ENCODE peak calls at places on chromosome 20, in four cellular contexts. F is HCT116, V is substantia nigra, B is AG04450. M is an unnamed sample.

GRCh38 chr20:64078934-64079272 is 415 bp downstream of the RGS19 start:
- DNase-seq in F (no peak), B (no peak), V (no peak), M (no peak)

GRCh38 chr20:52294106-52294628 is 102.6 kb upstream of the ZFP64 start:
- DNase-seq in V (no peak), F (no peak), B (no peak), M (no peak)

GRCh38 chr20:6169251-6169650 is 46.4 kb upstream of the FERMT1 start:
- DNase-seq in F (no peak), B (no peak), V (no peak), M (no peak)

GRCh38 chr20:2084703-2085102 is 16.9 kb upstream of the STK35 start:
- DNase-seq in F (no peak), V (no peak), B (no peak), M (no peak)

GRCh38 chr20:1119128-1119505 is 715 bp downstream of the PSMF1 start:
- DNase-seq in V (no peak), B (no peak), F (no peak), M (no peak)

GRCh38 chr20:64098471-64099013 is 8.8 kb downstream of the NPBWR2 start:
- DNase-seq in F (no peak), B (no peak), V (no peak), M (no peak)

GRCh38 chr20:25286917-25287316 is 39.0 kb downstream of the PYGB start:
- DNase-seq in B (no peak), V (no peak), F (no peak), M (no peak)

GRCh38 chr20:50762045-50762422 is 30.7 kb downstream of the PARD6B start:
- DNase-seq in V (no peak), B (no peak), F (no peak), M (no peak)

GRCh38 chr20:20755674-20756319 is 43.4 kb upstream of the RALGAPA2 start:
- DNase-seq in F (no peak), B (no peak), V (no peak), M (no peak)

GRCh38 chr20:4797275-4797674 is 75.6 kb downstream of the PRND start:
- DNase-seq in F (no peak), B (no peak), V (no peak), M (no peak)

GRCh38 chr20:59104848-59105247 is 58.8 kb upstream of the ZNF831 start:
- DNase-seq in B (no peak), F (no peak), V (no peak), M (no peak)

GRCh38 chr20:745683-746301 is 22.5 kb downstream of the SLC52A3 start:
- DNase-seq in B (no peak), F (no peak), V (no peak), M (no peak)

GRCh38 chr20:60026010-60026409 is 67.8 kb downstream of the CDH26 start:
- DNase-seq in F (no peak), V (no peak), B (no peak), M (no peak)

GRCh38 chr20:46557231-46557956 is 6.9 kb upstream of the OCSTAMP start:
- DNase-seq in B (no peak), F (no peak), V (no peak), M (no peak)

GRCh38 chr20:63980317-63980805 is 571 bp upstream of the PRPF6 start:
- DNase-seq in V (no peak), F (no peak), B (no peak), M (peak; percentile 69)

GRCh38 chr20:10646886-10647420 is 26.8 kb downstream of the JAG1 start:
- DNase-seq in B (no peak), V (no peak), F (no peak), M (no peak)

GRCh38 chr20:49508435-49509199 is 26.1 kb upstream of the KCNB1 start:
- DNase-seq in B (no peak), V (no peak), F (peak; percentile 28), M (no peak)

GRCh38 chr20:53805895-53806384 is 212.3 kb upstream of the ZNF217 start:
- DNase-seq in V (no peak), B (no peak), F (no peak), M (no peak)

GRCh38 chr20:13525225-13525940 is 113.3 kb downstream of the TASP1 start:
- DNase-seq in B (peak; percentile 85), V (no peak), F (no peak), M (no peak)

GRCh38 chr20:34479627-34480026 is 36.6 kb upstream of the DYNLRB1 start:
- DNase-seq in V (no peak), F (no peak), B (no peak), M (no peak)

GRCh38 chr20:32681175-32682084 is 7.7 kb upstream of the C20orf203 start:
- DNase-seq in B (no peak), F (no peak), V (no peak), M (peak; percentile 50)

GRCh38 chr20:33697129-33697528 is 10.9 kb upstream of the E2F1 start:
- DNase-seq in F (no peak), B (no peak), V (no peak), M (peak; percentile 8)

GRCh38 chr20:51526105-51526470 is 16.4 kb downstream of the NFATC2 start:
- DNase-seq in F (no peak), B (no peak), V (no peak), M (no peak)

GRCh38 chr20:38962898-38963484 is 847 bp downstream of the DHX35 start:
- DNase-seq in F (no peak), B (no peak), V (no peak), M (no peak)

GRCh38 chr20:528923-529594 is 14.5 kb downstream of the CSNK2A1 start:
- DNase-seq in V (no peak), B (peak; percentile 51), F (peak; percentile 73), M (no peak)

GRCh38 chr20:50513169-50514034 is 3.2 kb downstream of the PTPN1 start:
- DNase-seq in V (no peak), F (no peak), B (no peak), M (no peak)

GRCh38 chr20:14883324-14883723 is 545.9 kb upstream of the FLRT3 start:
- DNase-seq in F (no peak), V (no peak), B (no peak), M (no peak)

GRCh38 chr20:60214901-60215522 is 256.8 kb downstream of the CDH26 start:
- DNase-seq in B (no peak), F (no peak), V (no peak), M (no peak)

GRCh38 chr20:59940956-59941294 is 736 bp downstream of the FAM217B start:
- DNase-seq in F (no peak), V (no peak), B (no peak), M (no peak)

GRCh38 chr20:11401988-11402387 is 515.7 kb upstream of the BTBD3 start:
- DNase-seq in V (no peak), F (no peak), B (no peak), M (no peak)

GRCh38 chr20:59456342-59457132 is 147.8 kb upstream of the PHACTR3 start:
- DNase-seq in B (no peak), V (no peak), F (no peak), M (no peak)

GRCh38 chr20:51386586-51386985 is 155.9 kb downstream of the NFATC2 start:
- DNase-seq in B (no peak), F (no peak), V (no peak), M (no peak)

GRCh38 chr20:57291003-57291402 is 24.6 kb upstream of the BMP7 start:
- DNase-seq in F (no peak), B (no peak), V (no peak), M (no peak)

DNA sequence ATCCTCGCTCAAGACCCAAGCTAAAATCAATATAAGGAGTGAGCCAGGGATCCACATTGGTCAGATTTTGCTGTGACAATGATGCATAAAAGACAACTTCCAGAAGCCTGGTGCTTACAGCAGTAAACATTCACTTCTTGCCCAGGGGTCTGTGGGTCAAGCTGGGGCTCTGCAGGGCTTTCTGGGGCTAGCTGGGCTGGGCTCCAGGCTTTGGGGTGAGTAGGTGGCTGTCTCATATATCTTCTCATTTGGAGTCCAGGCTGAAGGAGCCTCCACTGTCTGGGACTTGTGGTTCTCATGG is 25.8 kb upstream of the TOP1 start:
- DNase-seq in F (no peak), B (no peak), V (no peak), M (no peak)
- H3K27ac ChIP-seq in F (peak overlapping the region; percentile 100), B (peak overlapping the region; percentile 100), V (no peak overlapping the region), M (no peak overlapping the region)

DNA sequence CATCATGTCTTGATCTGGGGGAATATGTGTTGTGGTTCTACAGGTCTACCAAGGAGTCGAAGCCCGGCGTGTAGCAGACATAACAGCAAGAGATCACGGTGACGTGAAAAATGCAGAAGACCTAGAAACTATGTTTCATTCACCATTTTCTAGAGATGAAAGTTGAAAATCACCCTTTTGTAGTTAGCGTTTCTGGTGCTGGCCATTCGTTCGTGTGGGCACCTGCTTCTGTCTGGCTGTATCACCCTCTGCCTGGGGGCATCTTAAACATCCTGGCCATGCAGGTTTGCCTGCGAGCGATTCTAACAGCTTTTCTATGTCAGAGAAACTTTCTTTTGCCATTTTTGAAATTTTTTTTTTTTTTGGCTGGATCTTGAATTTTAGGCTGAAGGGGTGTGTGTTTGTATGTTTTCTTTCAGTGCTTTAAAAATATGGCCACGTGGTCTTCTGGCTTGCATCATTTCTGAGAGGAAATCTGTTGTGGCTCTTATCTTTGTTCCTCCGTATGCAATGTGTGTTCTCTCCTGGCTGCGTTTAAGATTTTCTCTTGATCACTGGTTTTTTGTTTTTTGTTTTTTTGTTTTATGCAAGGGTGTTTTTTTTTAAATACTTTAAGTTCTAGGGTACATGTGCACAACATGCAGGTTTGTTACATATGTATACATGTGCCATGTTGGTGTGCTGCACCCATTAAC is 226.7 kb downstream of the CDH4 start:
- DNase-seq in B (no peak), V (no peak), F (no peak), M (no peak)
- H3K27ac ChIP-seq in B (no peak overlapping the region), V (no peak overlapping the region), F (no peak overlapping the region), M (no peak overlapping the region)

DNA sequence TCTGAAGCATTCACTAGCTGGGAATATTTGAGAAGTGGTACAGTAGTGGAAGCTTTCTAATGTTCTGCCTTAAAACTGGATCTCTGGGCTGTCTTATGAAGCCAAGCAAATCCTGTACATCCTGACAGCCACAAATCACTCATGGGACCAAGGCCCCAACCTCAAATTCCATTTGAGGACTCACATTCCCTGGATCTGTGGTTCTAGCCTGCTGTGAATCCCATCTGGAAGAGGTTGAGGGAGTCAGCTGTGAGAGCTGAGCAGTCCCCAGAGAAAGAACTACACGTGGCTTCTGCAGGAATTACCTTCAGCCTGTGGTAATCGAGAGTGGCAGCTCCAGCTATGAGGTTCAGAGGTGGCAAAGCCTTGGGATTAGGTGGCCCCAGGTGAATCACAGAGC is 245.1 kb downstream of the SLC24A3 start:
- DNase-seq in V (no peak), F (no peak), B (no peak), M (no peak)
- H3K27ac ChIP-seq in V (no peak overlapping the region), F (no peak overlapping the region), B (no peak overlapping the region), M (no peak overlapping the region)

DNA sequence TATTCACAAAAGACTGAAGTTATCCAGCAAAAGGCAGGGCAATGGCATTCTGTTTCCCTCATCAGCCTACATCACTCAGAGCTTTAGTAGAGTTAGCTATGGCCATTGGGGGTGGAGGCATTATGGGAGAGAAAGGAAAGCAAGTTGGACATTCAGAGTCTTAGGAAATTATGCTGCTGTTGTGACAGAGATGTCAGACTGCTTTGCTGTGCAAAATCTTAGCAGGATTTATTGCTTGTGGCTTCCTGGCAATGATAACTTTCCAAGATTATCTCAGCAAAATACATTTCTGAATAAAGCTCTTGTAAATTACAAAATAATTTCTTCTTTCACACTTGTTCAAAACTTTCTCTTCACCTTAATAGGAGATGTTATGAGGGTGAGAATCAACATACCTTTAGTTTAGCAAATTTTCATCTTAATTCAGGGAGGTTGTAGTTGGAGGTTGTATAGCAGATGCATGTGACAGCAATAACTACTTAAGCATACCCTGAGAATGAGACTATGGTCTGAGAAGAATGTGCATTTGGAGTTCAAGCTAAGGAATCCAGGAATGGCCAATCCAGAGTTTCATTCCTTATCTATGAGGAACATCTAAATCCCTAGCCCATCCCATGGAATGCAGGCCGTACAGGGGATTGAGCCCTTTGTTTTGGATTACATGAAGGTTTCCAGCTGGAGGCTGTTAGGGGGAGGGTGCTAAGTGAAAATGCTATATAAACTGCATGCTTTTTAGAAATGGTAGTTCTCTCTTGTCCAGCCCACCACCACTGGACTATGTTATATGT is 179.8 kb downstream of the HAO1 start:
- DNase-seq in V (no peak), F (no peak), B (no peak), M (no peak)
- H3K27ac ChIP-seq in V (no peak overlapping the region), F (no peak overlapping the region), B (no peak overlapping the region), M (no peak overlapping the region)